ENCODE peak calls at places on chromosomes 3 and 15, in four cellular contexts. One of them, this sample, is unnamed.

GRCh38 chr15:96264351-96264798 is 66.1 kb upstream of the NR2F2 start:
- DNase-seq in pancreas: peak; percentile 45
- DNase-seq in heart left ventricle: no peak
- DNase-seq in right atrium auricular region: no peak
- DNase-seq in this sample: no peak

GRCh38 chr3:70996082-70996481 is 587.4 kb downstream of the FOXP1 start:
- DNase-seq in pancreas: no peak
- DNase-seq in heart left ventricle: no peak
- DNase-seq in right atrium auricular region: no peak
- DNase-seq in this sample: no peak

GRCh38 chr3:51686056-51686455 is 15.0 kb downstream of the TEX264 start:
- DNase-seq in pancreas: no peak
- DNase-seq in heart left ventricle: no peak
- DNase-seq in right atrium auricular region: no peak
- DNase-seq in this sample: no peak

GRCh38 chr3:36172699-36173098 is 207.6 kb upstream of the STAC start:
- DNase-seq in pancreas: no peak
- DNase-seq in heart left ventricle: no peak
- DNase-seq in right atrium auricular region: no peak
- DNase-seq in this sample: no peak

GRCh38 chr3:46566040-46566631 is at the start of gene LRRC2:
- DNase-seq in pancreas: peak; percentile 31
- DNase-seq in heart left ventricle: peak; percentile 75
- DNase-seq in right atrium auricular region: no peak
- DNase-seq in this sample: no peak

GRCh38 chr15:81339321-81339720 is 15.4 kb upstream of the STARD5 start:
- DNase-seq in pancreas: no peak
- DNase-seq in heart left ventricle: no peak
- DNase-seq in right atrium auricular region: peak; percentile 50
- DNase-seq in this sample: no peak

GRCh38 chr3:122214718-122215117 is 31.2 kb downstream of the CASR start:
- DNase-seq in pancreas: no peak
- DNase-seq in heart left ventricle: no peak
- DNase-seq in right atrium auricular region: no peak
- DNase-seq in this sample: no peak

GRCh38 chr15:60555291-60555690 is 76.3 kb upstream of the ICE2 start:
- DNase-seq in pancreas: no peak
- DNase-seq in heart left ventricle: no peak
- DNase-seq in right atrium auricular region: no peak
- DNase-seq in this sample: no peak

GRCh38 chr3:72444642-72445223 is 403.5 kb downstream of the SHQ1 start:
- DNase-seq in pancreas: no peak
- DNase-seq in heart left ventricle: no peak
- DNase-seq in right atrium auricular region: no peak
- DNase-seq in this sample: no peak

GRCh38 chr3:57221883-57222282 is 5.6 kb upstream of the APPL1 start:
- DNase-seq in pancreas: no peak
- DNase-seq in heart left ventricle: no peak
- DNase-seq in right atrium auricular region: no peak
- DNase-seq in this sample: no peak

GRCh38 chr15:36691596-36691995 is 112.2 kb downstream of the CDIN1 start:
- DNase-seq in pancreas: no peak
- DNase-seq in heart left ventricle: no peak
- DNase-seq in right atrium auricular region: no peak
- DNase-seq in this sample: no peak

GRCh38 chr3:21954709-21955108 is 203.7 kb upstream of the ZNF385D start:
- DNase-seq in pancreas: no peak
- DNase-seq in heart left ventricle: no peak
- DNase-seq in right atrium auricular region: no peak
- DNase-seq in this sample: no peak

GRCh38 chr3:19348500-19348899 is 200.2 kb downstream of the KCNH8 start:
- DNase-seq in pancreas: no peak
- DNase-seq in heart left ventricle: no peak
- DNase-seq in right atrium auricular region: no peak
- DNase-seq in this sample: no peak

GRCh38 chr3:106332135-106332534 is 463.3 kb upstream of the CBLB start:
- DNase-seq in pancreas: no peak
- DNase-seq in heart left ventricle: no peak
- DNase-seq in right atrium auricular region: no peak
- DNase-seq in this sample: no peak
- H3K27ac ChIP-seq in pancreas: no peak overlapping the region
- H3K27ac ChIP-seq in heart left ventricle: no peak overlapping the region
- H3K27ac ChIP-seq in right atrium auricular region: no peak overlapping the region
- H3K27ac ChIP-seq in this sample: no peak overlapping the region

GRCh38 chr15:79091204-79091867 is 756 bp upstream of the RASGRF1 start:
- DNase-seq in pancreas: no peak
- DNase-seq in heart left ventricle: no peak
- DNase-seq in right atrium auricular region: no peak
- DNase-seq in this sample: no peak
- H3K27me3 ChIP-seq in pancreas: no peaks in the 10 kb centered on the region
- H3K27me3 ChIP-seq in heart left ventricle: peaks cover 75% of the 10 kb centered on the region
- H3K27me3 ChIP-seq in right atrium auricular region: peaks cover 12% of the 10 kb centered on the region
- H3K27me3 ChIP-seq in this sample: peaks cover 66% of the 10 kb centered on the region

DNA sequence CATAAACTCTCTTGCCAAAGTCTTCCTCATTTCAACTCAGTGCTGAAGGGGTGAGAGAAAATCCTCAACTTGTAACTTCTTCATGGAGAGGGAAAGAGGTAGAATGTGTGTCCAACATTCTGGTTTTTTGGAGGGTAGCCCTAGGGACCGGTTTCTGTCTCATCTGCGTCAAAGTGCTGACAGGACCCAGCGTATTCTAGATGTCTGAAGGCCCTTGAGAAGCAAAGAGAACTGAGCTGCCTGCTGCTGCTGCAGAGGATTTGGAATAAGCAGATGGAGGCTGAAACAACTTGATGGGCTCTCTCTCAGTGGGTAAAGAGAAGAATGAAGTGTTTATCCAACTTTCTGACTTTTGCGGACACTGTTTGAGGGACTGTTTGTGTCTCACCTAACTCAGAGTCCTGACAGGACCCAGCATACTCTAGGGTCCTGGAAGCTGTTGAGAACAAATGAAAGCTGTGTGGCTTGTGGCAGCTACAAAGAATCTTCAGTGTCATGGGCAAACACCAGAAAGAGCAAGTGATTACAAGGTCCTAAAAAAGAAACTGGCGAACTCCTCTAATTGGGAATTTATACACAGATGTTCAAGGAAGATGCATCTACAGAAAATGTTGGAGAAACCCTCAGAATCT is 174.4 kb downstream of the SI start:
- DNase-seq in pancreas: no peak
- DNase-seq in heart left ventricle: no peak
- DNase-seq in right atrium auricular region: no peak
- DNase-seq in this sample: no peak
- TF ChIP-seq CTCF in pancreas: no peak
- TF ChIP-seq CTCF in heart left ventricle: no peak
- TF ChIP-seq CTCF in right atrium auricular region: no peak
- TF ChIP-seq CTCF in this sample: no peak

GRCh38 chr3:25820816-25821486 is 31.1 kb downstream of the OXSM start:
- DNase-seq in pancreas: no peak
- DNase-seq in heart left ventricle: no peak
- DNase-seq in right atrium auricular region: no peak
- DNase-seq in this sample: no peak

GRCh38 chr3:25817638-25818037 is 27.7 kb downstream of the OXSM start:
- DNase-seq in pancreas: no peak
- DNase-seq in heart left ventricle: no peak
- DNase-seq in right atrium auricular region: no peak
- DNase-seq in this sample: no peak

GRCh38 chr3:25821746-25822573 is 32.1 kb downstream of the OXSM start:
- DNase-seq in pancreas: no peak
- DNase-seq in heart left ventricle: no peak
- DNase-seq in right atrium auricular region: no peak
- DNase-seq in this sample: no peak

GRCh38 chr3:25818335-25818734 is 28.4 kb downstream of the OXSM start:
- DNase-seq in pancreas: no peak
- DNase-seq in heart left ventricle: no peak
- DNase-seq in right atrium auricular region: no peak
- DNase-seq in this sample: no peak

GRCh38 chr3:25820372-25820771 is 30.5 kb downstream of the OXSM start:
- DNase-seq in pancreas: no peak
- DNase-seq in heart left ventricle: no peak
- DNase-seq in right atrium auricular region: no peak
- DNase-seq in this sample: no peak
- H3K27ac ChIP-seq in pancreas: no peak overlapping the region
- H3K27ac ChIP-seq in heart left ventricle: no peak overlapping the region
- H3K27ac ChIP-seq in right atrium auricular region: no peak overlapping the region
- H3K27ac ChIP-seq in this sample: no peak overlapping the region

GRCh38 chr3:10972359-10972758 is 20.2 kb upstream of the SLC6A1 start:
- DNase-seq in pancreas: no peak
- DNase-seq in heart left ventricle: no peak
- DNase-seq in right atrium auricular region: no peak
- DNase-seq in this sample: no peak

GRCh38 chr3:10973196-10973595 is 19.4 kb upstream of the SLC6A1 start:
- DNase-seq in pancreas: no peak
- DNase-seq in heart left ventricle: no peak
- DNase-seq in right atrium auricular region: no peak
- DNase-seq in this sample: no peak

GRCh38 chr3:10970306-10970979 is 22.1 kb upstream of the SLC6A1 start:
- DNase-seq in pancreas: no peak
- DNase-seq in heart left ventricle: no peak
- DNase-seq in right atrium auricular region: no peak
- DNase-seq in this sample: no peak

GRCh38 chr3:10964537-10965167 is 27.9 kb upstream of the SLC6A1 start:
- DNase-seq in pancreas: no peak
- DNase-seq in heart left ventricle: no peak
- DNase-seq in right atrium auricular region: no peak
- DNase-seq in this sample: no peak

GRCh38 chr3:10968390-10968789 is 24.2 kb upstream of the SLC6A1 start:
- DNase-seq in pancreas: no peak
- DNase-seq in heart left ventricle: no peak
- DNase-seq in right atrium auricular region: no peak
- DNase-seq in this sample: no peak
- H3K27me3 ChIP-seq in pancreas: no peaks in the 10 kb centered on the region
- H3K27me3 ChIP-seq in heart left ventricle: peaks cover 18% of the 10 kb centered on the region
- H3K27me3 ChIP-seq in right atrium auricular region: no peaks in the 10 kb centered on the region
- H3K27me3 ChIP-seq in this sample: peaks cover 4% of the 10 kb centered on the region

GRCh38 chr3:7960601-7961000 is 541.0 kb upstream of the LMCD1 start:
- DNase-seq in pancreas: no peak
- DNase-seq in heart left ventricle: no peak
- DNase-seq in right atrium auricular region: no peak
- DNase-seq in this sample: no peak

GRCh38 chr3:7962244-7962643 is 539.4 kb upstream of the LMCD1 start:
- DNase-seq in pancreas: no peak
- DNase-seq in heart left ventricle: no peak
- DNase-seq in right atrium auricular region: no peak
- DNase-seq in this sample: no peak

GRCh38 chr3:7959094-7959493 is 542.5 kb upstream of the LMCD1 start:
- DNase-seq in pancreas: no peak
- DNase-seq in heart left ventricle: no peak
- DNase-seq in right atrium auricular region: no peak
- DNase-seq in this sample: no peak

DNA sequence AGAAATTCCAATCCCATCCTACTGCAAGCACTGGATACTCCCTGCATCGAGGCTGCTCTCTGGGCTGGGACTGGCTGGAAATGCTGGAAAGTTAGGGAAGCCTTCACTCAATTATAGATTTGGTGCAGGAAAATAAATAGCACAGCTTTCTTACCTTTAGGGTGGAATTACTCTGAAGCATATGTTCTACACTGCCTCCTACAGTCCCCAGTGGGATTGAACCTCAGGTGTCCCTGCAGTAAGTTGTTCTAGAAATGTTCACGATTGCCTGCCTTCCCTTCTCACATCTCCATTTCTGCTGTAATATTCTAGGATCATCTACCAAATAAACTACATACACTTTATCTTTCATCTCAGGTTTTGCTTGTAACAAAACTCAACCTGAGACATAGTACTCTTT is 536.7 kb upstream of the LMCD1 start:
- DNase-seq in pancreas: no peak
- DNase-seq in heart left ventricle: no peak
- DNase-seq in right atrium auricular region: no peak
- DNase-seq in this sample: no peak
- TF ChIP-seq CTCF in pancreas: no peak
- TF ChIP-seq CTCF in heart left ventricle: no peak
- TF ChIP-seq CTCF in right atrium auricular region: no peak
- TF ChIP-seq CTCF in this sample: no peak

DNA sequence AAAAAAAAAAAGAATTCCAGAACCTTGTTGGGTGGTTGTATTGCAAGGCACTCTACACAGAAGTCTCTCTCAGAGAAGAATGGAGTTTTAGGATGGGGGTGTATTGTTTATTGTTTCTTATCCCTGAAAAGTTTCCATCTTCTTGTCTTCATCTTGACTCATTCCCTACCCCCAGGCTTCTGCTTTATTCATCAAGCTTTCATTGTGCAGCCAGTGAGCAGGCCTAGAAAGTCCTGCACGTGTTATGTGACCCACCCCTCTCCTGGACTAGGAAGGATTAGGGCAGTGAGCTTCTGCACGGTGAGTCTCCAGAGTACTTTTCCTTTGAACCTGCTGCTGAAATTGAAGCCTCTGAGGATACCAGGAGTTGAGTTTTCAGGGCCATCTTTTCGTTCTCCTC is 150.9 kb upstream of the IL12A start:
- DNase-seq in pancreas: no peak
- DNase-seq in heart left ventricle: no peak
- DNase-seq in right atrium auricular region: no peak
- DNase-seq in this sample: no peak
- H3K27ac ChIP-seq in pancreas: no peak overlapping the region
- H3K27ac ChIP-seq in heart left ventricle: no peak overlapping the region
- H3K27ac ChIP-seq in right atrium auricular region: peak overlapping the region; percentile 66
- H3K27ac ChIP-seq in this sample: no peak overlapping the region

DNA sequence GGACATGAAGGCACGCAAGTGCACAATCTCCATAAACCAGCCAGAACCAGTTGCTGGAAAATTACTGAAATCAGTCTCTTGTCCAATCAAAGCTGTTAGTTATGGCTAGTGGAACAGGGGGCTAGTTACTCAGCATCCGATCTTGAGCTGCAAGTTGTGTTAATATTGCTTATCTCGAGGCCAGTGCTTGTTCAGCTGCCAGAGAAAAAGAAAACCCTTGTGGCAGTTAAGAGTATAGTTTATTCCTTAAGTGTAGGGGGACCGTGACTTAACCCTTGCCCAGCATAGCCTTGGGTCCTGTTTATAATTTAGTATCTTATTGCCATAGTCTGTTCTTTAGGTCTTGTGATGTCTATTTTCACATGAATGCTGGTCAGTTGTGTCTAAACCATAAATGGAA is 268.5 kb downstream of the CD47 start:
- DNase-seq in pancreas: no peak
- DNase-seq in heart left ventricle: no peak
- DNase-seq in right atrium auricular region: no peak
- DNase-seq in this sample: no peak
- H3K27me3 ChIP-seq in pancreas: no peaks in the 10 kb centered on the region
- H3K27me3 ChIP-seq in heart left ventricle: no peaks in the 10 kb centered on the region
- H3K27me3 ChIP-seq in right atrium auricular region: no peaks in the 10 kb centered on the region
- H3K27me3 ChIP-seq in this sample: peaks cover 6% of the 10 kb centered on the region

GRCh38 chr3:37971467-37971866 is 19.1 kb upstream of the VILL start:
- DNase-seq in pancreas: no peak
- DNase-seq in heart left ventricle: no peak
- DNase-seq in right atrium auricular region: no peak
- DNase-seq in this sample: no peak

GRCh38 chr3:37970802-37971201 is 19.8 kb upstream of the VILL start:
- DNase-seq in pancreas: no peak
- DNase-seq in heart left ventricle: no peak
- DNase-seq in right atrium auricular region: no peak
- DNase-seq in this sample: no peak

GRCh38 chr3:37974121-37974927 is 16.3 kb upstream of the VILL start:
- DNase-seq in pancreas: peak; percentile 55
- DNase-seq in heart left ventricle: peak; percentile 59
- DNase-seq in right atrium auricular region: no peak
- DNase-seq in this sample: peak; percentile 78

GRCh38 chr3:37973250-37974054 is 17.1 kb upstream of the VILL start:
- DNase-seq in pancreas: no peak
- DNase-seq in heart left ventricle: no peak
- DNase-seq in right atrium auricular region: no peak
- DNase-seq in this sample: no peak

GRCh38 chr3:37974928-37975223 is 15.7 kb upstream of the VILL start:
- DNase-seq in pancreas: no peak
- DNase-seq in heart left ventricle: no peak
- DNase-seq in right atrium auricular region: no peak
- DNase-seq in this sample: no peak
- TF ChIP-seq CTCF in pancreas: no peak
- TF ChIP-seq CTCF in heart left ventricle: no peak
- TF ChIP-seq CTCF in right atrium auricular region: no peak
- TF ChIP-seq CTCF in this sample: peak; percentile 12

This sample was measured in lower lobe of right lung.